ENCODE peak calls at places on chromosomes 2 and 18, in four cellular contexts. J is K562, Y is SK-N-SH, X is HepG2. T is an unnamed sample.

GRCh38 chr2:25363733-25364132 is 22.0 kb upstream of the DNMT3A start:
- DNase-seq in Y (no peak), X (no peak), J (no peak), T (no peak)

GRCh38 chr18:77622009-77622692 is 372.5 kb downstream of the GALR1 start:
- DNase-seq in J (no peak), Y (no peak), X (no peak), T (no peak)

GRCh38 chr2:74573747-74574562 is 19.4 kb downstream of the DOK1 start:
- DNase-seq in X (no peak), J (peak; percentile 63), Y (no peak), T (no peak)

GRCh38 chr2:231720971-231721640 is 12.8 kb downstream of the PTMA start:
- DNase-seq in J (no peak), Y (no peak), X (no peak), T (no peak)

GRCh38 chr2:68099260-68099659 is 36.5 kb upstream of the C1D start:
- DNase-seq in J (no peak), X (no peak), Y (no peak), T (no peak)

GRCh38 chr18:31977270-31977872 is 34.4 kb upstream of the TRAPPC8 start:
- DNase-seq in J (peak; percentile 60), X (peak; percentile 68), Y (peak; percentile 57), T (peak; percentile 56)

GRCh38 chr2:139031722-139032121 is 251.5 kb upstream of the NXPH2 start:
- DNase-seq in Y (peak; percentile 14), X (peak; percentile 35), J (no peak), T (peak; percentile 32)

GRCh38 chr2:204570449-204570848 is 25.2 kb downstream of the PARD3B start:
- DNase-seq in Y (no peak), X (no peak), J (no peak), T (no peak)

GRCh38 chr2:118148133-118148532 is 59.9 kb downstream of the INSIG2 start:
- DNase-seq in J (no peak), Y (no peak), X (no peak), T (no peak)

GRCh38 chr2:176561706-176562105 is 292.5 kb downstream of the MTX2 start:
- DNase-seq in Y (no peak), X (no peak), J (no peak), T (no peak)

GRCh38 chr18:36580266-36580665 is 248.5 kb downstream of the TPGS2 start:
- DNase-seq in Y (no peak), X (no peak), J (no peak), T (no peak)
- TF ChIP-seq FOXJ3 in Y (no peak), X (no peak), J (no peak), T (no peak)

GRCh38 chr2:30294147-30294546 is 62.8 kb downstream of the LBH start:
- DNase-seq in Y (no peak), X (no peak), J (no peak), T (no peak)
- TF ChIP-seq FOXJ3 in Y (no peak), X (no peak), J (no peak), T (no peak)

GRCh38 chr2:127104881-127105655 is 1.9 kb downstream of the BIN1 start:
- DNase-seq in Y (peak; percentile 54), J (no peak), X (no peak), T (peak; percentile 10)
- TF ChIP-seq FOXJ3 in Y (no peak), J (no peak), X (no peak), T (no peak)

DNA sequence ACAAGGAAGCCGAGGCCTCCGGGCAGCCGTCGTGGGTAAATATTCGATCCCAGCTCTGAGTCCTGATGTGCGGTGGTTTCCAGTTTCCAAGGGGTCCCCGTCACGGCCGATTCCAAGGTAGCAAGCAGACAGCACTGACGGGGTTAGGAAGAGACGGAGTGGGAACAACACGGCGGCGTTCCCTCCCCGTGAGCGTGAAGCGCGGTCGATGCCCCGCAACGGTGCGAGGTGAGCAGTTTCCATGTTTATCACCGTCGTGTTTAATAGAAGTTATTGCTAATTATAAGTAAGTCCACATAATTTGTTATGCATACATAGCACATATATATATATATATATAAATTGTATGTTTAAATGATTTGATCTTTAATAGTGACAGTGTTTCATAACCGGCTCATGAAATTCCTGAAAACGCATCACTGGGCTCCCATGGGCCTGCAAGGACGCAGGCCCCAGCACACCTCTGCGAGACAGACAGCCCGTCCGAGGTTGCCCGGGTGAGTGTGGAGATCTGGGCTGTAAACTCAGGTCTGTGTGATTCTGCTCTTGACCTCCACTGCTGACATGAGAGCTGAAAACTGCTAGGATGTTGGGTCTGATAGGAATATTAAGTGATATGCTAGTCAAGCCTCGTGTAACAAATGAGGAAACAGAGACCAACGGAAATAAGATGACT is 243.5 kb upstream of the SALL3 start:
- DNase-seq in X (no peak), Y (no peak), J (no peak), T (no peak)
- TF ChIP-seq FOXJ3 in X (no peak), Y (no peak), J (no peak), T (no peak)

DNA sequence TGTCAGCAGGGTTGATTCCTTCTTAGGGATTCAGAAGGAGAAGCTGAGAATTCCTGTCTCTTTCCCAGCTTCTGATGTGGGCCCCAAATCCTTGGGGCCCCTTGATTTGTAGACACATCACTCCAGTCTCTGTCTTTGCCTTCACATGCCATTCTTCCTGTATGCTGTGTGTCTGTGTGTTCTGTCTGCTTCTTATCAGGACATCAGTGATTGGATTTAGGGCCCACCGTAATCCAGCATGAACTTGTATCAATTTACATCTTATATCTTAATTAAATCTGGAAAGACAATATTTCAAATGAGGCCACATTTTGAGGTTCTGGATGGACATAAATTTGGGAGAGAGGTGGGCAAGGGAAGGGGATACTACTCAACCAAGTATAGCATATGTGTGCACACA is 9.7 kb downstream of the NEUROD1 start:
- DNase-seq in J (no peak), X (no peak), Y (no peak), T (no peak)
- TF ChIP-seq FOXJ3 in J (no peak), X (no peak), Y (no peak), T (no peak)

T was measured in WTC11.